ENCODE peak calls at places on chromosomes 4 and X, in four cellular contexts. One of them, this sample, is unnamed.

GRCh38 chr4:8534601-8535000 is 45.6 kb upstream of the GPR78 start:
- DNase-seq in CD4-positive, alpha-beta T cell: no peak
- DNase-seq in right lobe of liver: no peak
- DNase-seq in lung: no peak
- DNase-seq in this sample: peak; percentile 45

GRCh38 chr4:21802406-21802805 is 146.2 kb downstream of the KCNIP4 start:
- DNase-seq in CD4-positive, alpha-beta T cell: no peak
- DNase-seq in right lobe of liver: no peak
- DNase-seq in lung: no peak
- DNase-seq in this sample: no peak

GRCh38 chrX:24619647-24620046 is 27.5 kb downstream of the PCYT1B start:
- DNase-seq in CD4-positive, alpha-beta T cell: no peak
- DNase-seq in right lobe of liver: no peak
- DNase-seq in lung: no peak
- DNase-seq in this sample: no peak

GRCh38 chr4:85474356-85474755 is 594 bp upstream of the ARHGAP24 start:
- DNase-seq in CD4-positive, alpha-beta T cell: no peak
- DNase-seq in right lobe of liver: no peak
- DNase-seq in lung: no peak
- DNase-seq in this sample: no peak

GRCh38 chr4:109419679-109420078 is 13.9 kb upstream of the SEC24B start:
- DNase-seq in CD4-positive, alpha-beta T cell: no peak
- DNase-seq in right lobe of liver: no peak
- DNase-seq in lung: no peak
- DNase-seq in this sample: no peak

GRCh38 chrX:134542485-134542884 is 82.5 kb downstream of the HPRT1 start:
- DNase-seq in CD4-positive, alpha-beta T cell: no peak
- DNase-seq in right lobe of liver: no peak
- DNase-seq in lung: no peak
- DNase-seq in this sample: peak; percentile 85

GRCh38 chr4:156832886-156833285 is 138.7 kb downstream of the PDGFC start:
- DNase-seq in CD4-positive, alpha-beta T cell: no peak
- DNase-seq in right lobe of liver: no peak
- DNase-seq in lung: no peak
- DNase-seq in this sample: no peak

GRCh38 chr4:185950891-185951290 is 118.1 kb upstream of the TLR3 start:
- DNase-seq in CD4-positive, alpha-beta T cell: no peak
- DNase-seq in right lobe of liver: no peak
- DNase-seq in lung: no peak
- DNase-seq in this sample: no peak

GRCh38 chr4:78517050-78517652 is 34.4 kb upstream of the ANXA3 start:
- DNase-seq in CD4-positive, alpha-beta T cell: no peak
- DNase-seq in right lobe of liver: no peak
- DNase-seq in lung: no peak
- DNase-seq in this sample: no peak

GRCh38 chr4:38612996-38613395 is 51.0 kb upstream of the KLF3 start:
- DNase-seq in CD4-positive, alpha-beta T cell: no peak
- DNase-seq in right lobe of liver: no peak
- DNase-seq in lung: no peak
- DNase-seq in this sample: peak; percentile 49

GRCh38 chr4:10753326-10753725 is 68.8 kb upstream of the CLNK start:
- DNase-seq in CD4-positive, alpha-beta T cell: no peak
- DNase-seq in right lobe of liver: no peak
- DNase-seq in lung: no peak
- DNase-seq in this sample: no peak

GRCh38 chr4:5478116-5478515 is 230.2 kb downstream of the EVC2 start:
- DNase-seq in CD4-positive, alpha-beta T cell: no peak
- DNase-seq in right lobe of liver: no peak
- DNase-seq in lung: peak; percentile 21
- DNase-seq in this sample: no peak

GRCh38 chr4:84971319-84971932 is 4.9 kb upstream of the WDFY3 start:
- DNase-seq in CD4-positive, alpha-beta T cell: no peak
- DNase-seq in right lobe of liver: no peak
- DNase-seq in lung: no peak
- DNase-seq in this sample: no peak

GRCh38 chrX:123489011-123489410 is 243.8 kb downstream of the THOC2 start:
- DNase-seq in CD4-positive, alpha-beta T cell: no peak
- DNase-seq in right lobe of liver: no peak
- DNase-seq in lung: no peak
- DNase-seq in this sample: no peak

GRCh38 chr4:37476256-37476655 is 209.9 kb downstream of the RELL1 start:
- DNase-seq in CD4-positive, alpha-beta T cell: no peak
- DNase-seq in right lobe of liver: no peak
- DNase-seq in lung: no peak
- DNase-seq in this sample: no peak

GRCh38 chr4:119050501-119051090 is 85.0 kb upstream of the MYOZ2 start:
- DNase-seq in CD4-positive, alpha-beta T cell: no peak
- DNase-seq in right lobe of liver: no peak
- DNase-seq in lung: no peak
- DNase-seq in this sample: no peak

GRCh38 chr4:147351083-147351787 is 129.7 kb upstream of the EDNRA start:
- DNase-seq in CD4-positive, alpha-beta T cell: no peak
- DNase-seq in right lobe of liver: no peak
- DNase-seq in lung: no peak
- DNase-seq in this sample: no peak

GRCh38 chr4:70948665-70949284 is 44.7 kb upstream of the DCK start:
- DNase-seq in CD4-positive, alpha-beta T cell: no peak
- DNase-seq in right lobe of liver: no peak
- DNase-seq in lung: no peak
- DNase-seq in this sample: no peak

GRCh38 chr4:65670331-65671031 is at the start of gene EPHA5:
- DNase-seq in CD4-positive, alpha-beta T cell: no peak
- DNase-seq in right lobe of liver: peak; percentile 28
- DNase-seq in lung: peak; percentile 30
- DNase-seq in this sample: no peak

GRCh38 chrX:112051546-112051945 is 31.0 kb downstream of the TRPC5 start:
- DNase-seq in CD4-positive, alpha-beta T cell: no peak
- DNase-seq in right lobe of liver: no peak
- DNase-seq in lung: no peak
- DNase-seq in this sample: no peak

GRCh38 chr4:59553739-59554126 is 1646.4 kb upstream of the ADGRL3 start:
- DNase-seq in CD4-positive, alpha-beta T cell: no peak
- DNase-seq in right lobe of liver: no peak
- DNase-seq in lung: no peak
- DNase-seq in this sample: peak; percentile 52

GRCh38 chr4:85486425-85487101 is 11.6 kb downstream of the ARHGAP24 start:
- DNase-seq in CD4-positive, alpha-beta T cell: no peak
- DNase-seq in right lobe of liver: no peak
- DNase-seq in lung: no peak
- DNase-seq in this sample: no peak

GRCh38 chr4:78863254-78863869 is 75.9 kb downstream of the PAQR3 start:
- DNase-seq in CD4-positive, alpha-beta T cell: no peak
- DNase-seq in right lobe of liver: no peak
- DNase-seq in lung: no peak
- DNase-seq in this sample: no peak

GRCh38 chr4:87832669-87833068 is at the start of gene MEPE:
- DNase-seq in CD4-positive, alpha-beta T cell: no peak
- DNase-seq in right lobe of liver: no peak
- DNase-seq in lung: no peak
- DNase-seq in this sample: no peak

GRCh38 chr4:22385615-22386014 is 130.3 kb downstream of the ADGRA3 start:
- DNase-seq in CD4-positive, alpha-beta T cell: no peak
- DNase-seq in right lobe of liver: no peak
- DNase-seq in lung: no peak
- DNase-seq in this sample: no peak

GRCh38 chr4:145619639-145619996 is 433 bp downstream of the MMAA start:
- DNase-seq in CD4-positive, alpha-beta T cell: no peak
- DNase-seq in right lobe of liver: peak; percentile 73
- DNase-seq in lung: peak; percentile 59
- DNase-seq in this sample: peak; percentile 40

GRCh38 chr4:7214359-7214758 is 22.0 kb downstream of the SORCS2 start:
- DNase-seq in CD4-positive, alpha-beta T cell: no peak
- DNase-seq in right lobe of liver: no peak
- DNase-seq in lung: no peak
- DNase-seq in this sample: no peak

GRCh38 chr4:129429566-129430339 is 333.8 kb downstream of the C4orf33 start:
- DNase-seq in CD4-positive, alpha-beta T cell: no peak
- DNase-seq in right lobe of liver: no peak
- DNase-seq in lung: no peak
- DNase-seq in this sample: no peak

GRCh38 chr4:53490965-53491622 is 100.2 kb downstream of the LNX1 start:
- DNase-seq in CD4-positive, alpha-beta T cell: no peak
- DNase-seq in right lobe of liver: no peak
- DNase-seq in lung: no peak
- DNase-seq in this sample: peak; percentile 65

GRCh38 chr4:1805493-1806222 is 12.6 kb downstream of the FGFR3 start:
- DNase-seq in CD4-positive, alpha-beta T cell: no peak
- DNase-seq in right lobe of liver: no peak
- DNase-seq in lung: no peak
- DNase-seq in this sample: no peak

GRCh38 chr4:89283226-89283974 is 24.2 kb downstream of the GPRIN3 start:
- DNase-seq in CD4-positive, alpha-beta T cell: peak; percentile 44
- DNase-seq in right lobe of liver: no peak
- DNase-seq in lung: no peak
- DNase-seq in this sample: no peak

GRCh38 chrX:124860736-124861135 is 458.9 kb upstream of the TEX13C start:
- DNase-seq in CD4-positive, alpha-beta T cell: no peak
- DNase-seq in right lobe of liver: no peak
- DNase-seq in lung: no peak
- DNase-seq in this sample: no peak

GRCh38 chrX:19627533-19627932 is 112.2 kb upstream of the MAP3K15 start:
- DNase-seq in CD4-positive, alpha-beta T cell: no peak
- DNase-seq in right lobe of liver: no peak
- DNase-seq in lung: no peak
- DNase-seq in this sample: peak; percentile 74

GRCh38 chr4:37389369-37389765 is 144.8 kb downstream of the NWD2 start:
- DNase-seq in CD4-positive, alpha-beta T cell: no peak
- DNase-seq in right lobe of liver: no peak
- DNase-seq in lung: no peak
- DNase-seq in this sample: no peak

GRCh38 chr4:46386570-46386969 is 3.4 kb downstream of the GABRA2 start:
- DNase-seq in CD4-positive, alpha-beta T cell: no peak
- DNase-seq in right lobe of liver: no peak
- DNase-seq in lung: no peak
- DNase-seq in this sample: no peak
- TF ChIP-seq CTCF in CD4-positive, alpha-beta T cell: no peak
- TF ChIP-seq CTCF in right lobe of liver: no peak
- TF ChIP-seq CTCF in lung: no peak
- TF ChIP-seq CTCF in this sample: no peak

DNA sequence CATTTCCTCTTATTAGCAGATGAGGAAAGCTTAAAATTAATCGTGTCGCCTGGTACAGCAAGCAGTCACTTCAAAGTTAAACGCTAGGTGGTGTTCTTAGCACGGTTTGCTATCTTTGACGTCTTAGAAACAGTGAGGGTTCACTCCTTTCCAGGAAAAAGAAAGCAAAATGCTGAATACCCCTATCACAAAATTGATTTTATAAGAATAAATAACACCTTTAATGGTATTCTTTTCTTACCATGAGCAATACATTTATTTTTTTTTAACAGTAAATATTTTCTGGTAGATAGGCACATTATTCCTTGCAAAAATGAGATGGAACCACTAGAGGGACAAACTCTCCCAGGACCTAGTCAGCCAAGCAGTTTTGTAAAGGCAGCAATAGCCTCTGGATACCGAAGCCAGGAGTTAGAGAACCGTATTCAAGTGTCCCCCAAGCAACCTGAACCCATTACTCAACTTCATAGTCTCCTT is 153.9 kb downstream of the KDR start:
- DNase-seq in CD4-positive, alpha-beta T cell: no peak
- DNase-seq in right lobe of liver: no peak
- DNase-seq in lung: no peak
- DNase-seq in this sample: peak; percentile 2
- TF ChIP-seq CTCF in CD4-positive, alpha-beta T cell: peak; percentile 30
- TF ChIP-seq CTCF in right lobe of liver: peak; percentile 58
- TF ChIP-seq CTCF in lung: no peak
- TF ChIP-seq CTCF in this sample: peak; percentile 88

DNA sequence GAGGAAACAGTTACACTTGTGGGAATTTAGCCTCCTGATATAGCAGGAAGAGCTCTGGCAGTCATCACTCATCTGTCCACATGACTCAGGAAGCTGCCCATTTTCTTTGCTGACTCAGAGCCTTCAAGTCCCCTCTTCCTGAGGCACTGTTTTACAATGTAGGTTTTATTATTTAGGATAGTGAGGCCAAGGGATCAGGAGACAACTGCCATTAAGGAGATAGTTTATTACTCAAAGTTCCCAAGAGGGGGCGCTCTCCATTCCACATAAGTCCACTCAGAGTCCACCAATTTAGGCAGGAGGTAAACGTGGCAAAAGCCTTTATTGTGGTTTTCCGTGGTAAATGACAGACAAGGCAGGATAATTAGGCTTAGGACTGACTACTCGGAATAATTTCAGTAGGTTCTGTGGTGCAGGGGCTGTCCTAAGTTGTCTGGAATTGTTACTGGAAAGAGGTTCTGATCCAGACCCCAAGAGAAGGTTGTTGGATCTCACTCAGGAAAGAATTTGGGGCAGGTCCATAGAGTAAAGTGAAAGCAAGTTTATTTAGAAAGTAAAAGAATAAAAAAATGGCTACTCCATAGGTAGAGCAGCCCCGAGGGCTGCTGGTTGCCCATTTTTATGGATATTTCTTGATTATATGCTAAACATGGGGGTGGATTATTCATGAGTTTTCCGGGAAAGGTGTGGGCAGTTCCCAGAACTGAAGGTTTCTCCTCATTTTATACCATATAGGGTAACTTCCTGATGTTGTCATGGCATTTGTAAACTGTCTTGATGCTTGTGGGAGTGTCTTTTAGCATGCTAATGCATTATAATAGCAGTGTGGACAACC is 96.0 kb upstream of the RAB40AL start:
- DNase-seq in CD4-positive, alpha-beta T cell: no peak
- DNase-seq in right lobe of liver: no peak
- DNase-seq in lung: no peak
- DNase-seq in this sample: no peak
- TF ChIP-seq CTCF in CD4-positive, alpha-beta T cell: no peak
- TF ChIP-seq CTCF in right lobe of liver: peak; percentile 5
- TF ChIP-seq CTCF in lung: no peak
- TF ChIP-seq CTCF in this sample: peak; percentile 43

DNA sequence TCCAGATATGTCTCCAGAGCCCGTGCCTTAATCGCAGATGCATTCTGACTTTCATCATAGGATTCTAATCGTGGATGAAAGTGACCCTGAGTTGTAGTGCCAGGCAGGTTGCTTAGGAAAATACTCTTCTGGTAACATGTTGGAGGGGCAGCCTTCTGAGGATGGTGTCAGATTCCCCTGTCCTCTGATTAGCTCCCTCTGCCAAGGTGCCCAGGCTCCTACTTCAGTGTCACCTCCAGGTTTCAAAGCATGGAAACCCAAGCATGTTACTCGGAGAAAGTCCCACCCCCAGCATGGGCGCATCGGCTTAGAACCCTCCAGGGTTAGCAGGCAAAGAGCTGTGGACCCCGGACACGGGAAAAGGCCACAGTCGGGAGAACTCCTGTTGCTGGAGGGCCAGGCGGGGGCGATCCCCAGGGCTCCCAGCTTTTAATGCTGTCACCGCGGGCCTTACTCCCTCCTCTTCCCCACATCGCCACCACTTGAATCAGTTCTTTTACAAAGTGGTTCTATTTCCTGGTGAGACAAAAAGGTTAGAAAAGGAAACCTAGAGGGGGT is 44.5 kb downstream of the TRIM2 start:
- DNase-seq in CD4-positive, alpha-beta T cell: no peak
- DNase-seq in right lobe of liver: peak; percentile 29
- DNase-seq in lung: no peak
- DNase-seq in this sample: peak; percentile 41
- TF ChIP-seq CTCF in CD4-positive, alpha-beta T cell: no peak
- TF ChIP-seq CTCF in right lobe of liver: no peak
- TF ChIP-seq CTCF in lung: no peak
- TF ChIP-seq CTCF in this sample: no peak